ENCODE peak calls at places on chromosomes 6 and 20, in five cellular contexts. F, H, J, T and L are unnamed samples.

GRCh38 chr6:3208096-3208774 is 19.2 kb downstream of the TUBB2B start:
- DNase-seq in F (no peak), H (peak; percentile 91), J (no peak), T (no peak), L (no peak)

GRCh38 chr20:17848649-17849048 is 119.9 kb downstream of the SNX5 start:
- DNase-seq in F (no peak), H (no peak), J (no peak), T (no peak), L (no peak)

GRCh38 chr6:111812080-111813038 is 60.9 kb downstream of the FYN start:
- DNase-seq in F (no peak), H (no peak), J (no peak), T (no peak), L (peak; percentile 28)

GRCh38 chr6:16511048-16511660 is 250.1 kb downstream of the ATXN1 start:
- DNase-seq in F (no peak), H (peak; percentile 65), J (peak; percentile 50), T (no peak), L (no peak)

GRCh38 chr20:6104493-6105188 is 18.2 kb downstream of the FERMT1 start:
- DNase-seq in F (no peak), H (peak; percentile 45), J (no peak), T (no peak), L (no peak)

GRCh38 chr20:62416651-62417637 is 9.9 kb upstream of the CABLES2 start:
- DNase-seq in F (no peak), H (no peak), J (no peak), T (no peak), L (no peak)

GRCh38 chr6:27650620-27651370 is 177.9 kb upstream of the ZNF184 start:
- DNase-seq in F (peak; percentile 72), H (peak; percentile 63), J (peak; percentile 46), T (no peak), L (no peak)

GRCh38 chr20:44471481-44471882 is 4.2 kb upstream of the TTPAL start:
- DNase-seq in F (no peak), H (peak; percentile 71), J (no peak), T (no peak), L (no peak)

GRCh38 chr6:97524846-97525245 is 241.8 kb upstream of the MMS22L start:
- DNase-seq in F (no peak), H (no peak), J (no peak), T (no peak), L (no peak)

GRCh38 chr20:40633123-40633850 is 55.7 kb downstream of the MAFB start:
- DNase-seq in F (no peak), H (no peak), J (no peak), T (no peak), L (no peak)

GRCh38 chr6:95087394-95088097 is 489.8 kb upstream of the MANEA start:
- DNase-seq in F (no peak), H (peak; percentile 71), J (no peak), T (no peak), L (no peak)

GRCh38 chr20:34753706-34754461 is 49.7 kb downstream of the TP53INP2 start:
- DNase-seq in F (no peak), H (no peak), J (no peak), T (no peak), L (no peak)

GRCh38 chr6:34593741-34594140 is 37.6 kb upstream of the SPDEF start:
- DNase-seq in F (no peak), H (no peak), J (no peak), T (no peak), L (no peak)

GRCh38 chr6:111666812-111667211 is 61.1 kb upstream of the TRAF3IP2 start:
- DNase-seq in F (no peak), H (peak; percentile 70), J (no peak), T (no peak), L (no peak)

GRCh38 chr20:219290-220115 is 7.6 kb upstream of the DEFB129 start:
- DNase-seq in F (no peak), H (peak; percentile 21), J (peak; percentile 71), T (no peak), L (no peak)